ENCODE peak calls at places on chromosome 19, in seven cellular contexts. K is left ventricle myocardium inferior; W is Karpas-422; M is psoas muscle; E is cardiac muscle cell; G is neuronal stem cell; Q is CD4-positive, alpha-beta memory T cell. S is an unnamed sample. For H3K4me1, the result is how much of the 10 kb centered on the place peaks cover.

GRCh38 chr19:36225219-36225892 is 10.4 kb downstream of the ZNF146 start:
- DNase-seq in E (peak), W (no peak), M (no peak), K (no peak), G (no peak), Q (no peak), S (no peak)

GRCh38 chr19:4730740-4731171 is 7.1 kb upstream of the DPP9 start:
- DNase-seq in E (no peak), M (no peak), G (no peak), W (peak), K (no peak), Q (peak), S (peak)

GRCh38 chr19:40721936-40722661 is 5.2 kb downstream of the ITPKC start:
- DNase-seq in G (no peak), K (no peak), E (no peak), W (no peak), M (no peak), Q (no peak), S (no peak)

GRCh38 chr19:5271145-5271544 is 69.5 kb downstream of the PTPRS start:
- DNase-seq in W (peak), M (no peak), K (no peak), G (no peak), E (no peak), Q (no peak), S (no peak)

GRCh38 chr19:4993683-4994082 is 24.8 kb downstream of the KDM4B start:
- DNase-seq in K (no peak), G (no peak), W (no peak), E (no peak), Q (no peak), M (no peak), S (no peak)

GRCh38 chr19:12330340-12330739 is 3.1 kb downstream of the ZNF563 start:
- DNase-seq in G (no peak), K (no peak), W (no peak), E (no peak), M (no peak), Q (no peak), S (no peak)

GRCh38 chr19:6740589-6741348 is 1.3 kb downstream of the TRIP10 start:
- DNase-seq in W (peak), Q (peak), K (peak), G (peak), E (peak), M (peak), S (no peak)

GRCh38 chr19:6045108-6045507 is 65.2 kb downstream of the RFX2 start:
- DNase-seq in M (no peak), E (no peak), Q (peak), K (no peak), W (no peak), G (no peak), S (no peak)

GRCh38 chr19:19109601-19110000 is 28.7 kb downstream of the TMEM161A start:
- DNase-seq in K (no peak), G (no peak), W (no peak), Q (no peak), E (peak), M (no peak), S (no peak)

GRCh38 chr19:38564981-38565685 is 52.6 kb downstream of the MAP4K1 start:
- DNase-seq in Q (no peak), W (peak), K (no peak), E (peak), M (peak), G (no peak), S (no peak)

GRCh38 chr19:19710506-19710905 is 22.4 kb downstream of the ZNF14 start:
- DNase-seq in W (peak), M (no peak), E (no peak), K (no peak), G (no peak), Q (no peak), S (no peak)

GRCh38 chr19:55536951-55537740 is at the start of gene SBK2:
- DNase-seq in E (no peak), W (no peak), M (no peak), Q (no peak), K (no peak), G (peak), S (no peak)

GRCh38 chr19:4879041-4879440 is 11.6 kb upstream of the PLIN3 start:
- DNase-seq in M (peak), Q (no peak), K (no peak), W (no peak), E (no peak), G (no peak), S (no peak)

GRCh38 chr19:54480048-54480447 is 7.0 kb upstream of the CDC42EP5 start:
- DNase-seq in G (no peak), M (no peak), K (no peak), W (no peak), E (no peak), Q (no peak), S (no peak)

GRCh38 chr19:54158812-54159351 is 639 bp downstream of the LENG1 start:
- DNase-seq in E (peak), G (no peak), K (no peak), W (peak), Q (peak), M (no peak), S (no peak)

GRCh38 chr19:33268162-33268991 is 34.0 kb downstream of the CEBPA start:
- DNase-seq in W (no peak), E (no peak), G (no peak), K (no peak), M (peak), Q (no peak), S (no peak)

GRCh38 chr19:18738961-18739690 is 52.0 kb downstream of the COMP start:
- DNase-seq in W (no peak), E (no peak), Q (no peak), K (no peak), G (no peak), M (no peak), S (no peak)

GRCh38 chr19:52600639-52601024 is 30.5 kb downstream of the ZNF701 start:
- DNase-seq in K (no peak), W (peak), M (peak), Q (peak), G (no peak), E (no peak), S (peak)

GRCh38 chr19:52923782-52924593 is 760 bp upstream of the ZNF888 start:
- DNase-seq in W (no peak), G (no peak), Q (no peak), K (peak), M (peak), E (peak), S (no peak)

GRCh38 chr19:48683349-48683748 is 10.5 kb upstream of the NTN5 start:
- DNase-seq in E (peak), M (peak), K (peak), G (no peak), Q (no peak), W (no peak), S (no peak)

GRCh38 chr19:29216021-29216420 is 3.1 kb upstream of the UQCRFS1 start:
- DNase-seq in W (no peak), M (no peak), G (no peak), E (no peak), K (no peak), Q (no peak), S (no peak)

GRCh38 chr19:14089412-14089661 is 1.2 kb downstream of the SAMD1 start:
- DNase-seq in K (no peak), M (no peak), Q (no peak), G (no peak), W (peak), E (peak), S (no peak)

GRCh38 chr19:55613396-55613795 is 7.9 kb downstream of the ZNF865 start:
- DNase-seq in W (no peak), G (no peak), M (no peak), K (no peak), E (no peak), Q (peak), S (no peak)

GRCh38 chr19:53519431-53519830 is 18.5 kb upstream of the ZNF331 start:
- DNase-seq in W (no peak), K (no peak), Q (no peak), E (no peak), G (no peak), M (no peak), S (no peak)

GRCh38 chr19:29873024-29873800 is 61.4 kb downstream of the CCNE1 start:
- DNase-seq in G (peak), E (peak), K (peak), W (peak), Q (no peak), M (peak), S (peak)

GRCh38 chr19:9720541-9720940 is 45.6 kb upstream of the ZNF562 start:
- DNase-seq in G (peak), M (no peak), W (no peak), E (no peak), Q (no peak), K (no peak), S (no peak)

GRCh38 chr19:17794731-17795494 is at the start of gene B3GNT3:
- DNase-seq in G (no peak), Q (no peak), W (no peak), E (peak), M (no peak), K (peak), S (peak)

DNA sequence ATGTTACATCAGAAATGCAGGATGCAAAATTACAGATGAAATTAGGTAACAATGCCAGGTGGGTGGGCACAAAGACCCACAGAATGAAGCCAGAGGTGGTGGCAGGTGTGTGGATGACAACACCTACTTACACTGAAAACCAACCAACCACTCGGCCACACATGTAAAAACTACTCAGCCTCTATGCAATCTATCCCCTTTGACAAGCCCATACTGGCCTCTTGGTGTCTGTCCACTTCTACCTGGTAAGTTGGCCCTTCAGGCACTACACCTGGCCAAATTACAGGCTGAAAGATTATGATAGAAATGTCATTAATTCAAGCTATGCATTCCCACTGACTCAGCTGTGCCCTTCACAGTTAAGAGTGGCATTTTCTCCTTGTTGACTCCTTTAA is 50.0 kb downstream of the BRD4 start:
- DNase-seq in E (no peak), W (no peak), M (no peak), Q (no peak), K (no peak), G (no peak), S (no peak)
- H3K4me1 ChIP-seq in E (half or more), W (half or more), M (half or more), Q (half or more), K (half or more), G (under half), S (half or more)

DNA sequence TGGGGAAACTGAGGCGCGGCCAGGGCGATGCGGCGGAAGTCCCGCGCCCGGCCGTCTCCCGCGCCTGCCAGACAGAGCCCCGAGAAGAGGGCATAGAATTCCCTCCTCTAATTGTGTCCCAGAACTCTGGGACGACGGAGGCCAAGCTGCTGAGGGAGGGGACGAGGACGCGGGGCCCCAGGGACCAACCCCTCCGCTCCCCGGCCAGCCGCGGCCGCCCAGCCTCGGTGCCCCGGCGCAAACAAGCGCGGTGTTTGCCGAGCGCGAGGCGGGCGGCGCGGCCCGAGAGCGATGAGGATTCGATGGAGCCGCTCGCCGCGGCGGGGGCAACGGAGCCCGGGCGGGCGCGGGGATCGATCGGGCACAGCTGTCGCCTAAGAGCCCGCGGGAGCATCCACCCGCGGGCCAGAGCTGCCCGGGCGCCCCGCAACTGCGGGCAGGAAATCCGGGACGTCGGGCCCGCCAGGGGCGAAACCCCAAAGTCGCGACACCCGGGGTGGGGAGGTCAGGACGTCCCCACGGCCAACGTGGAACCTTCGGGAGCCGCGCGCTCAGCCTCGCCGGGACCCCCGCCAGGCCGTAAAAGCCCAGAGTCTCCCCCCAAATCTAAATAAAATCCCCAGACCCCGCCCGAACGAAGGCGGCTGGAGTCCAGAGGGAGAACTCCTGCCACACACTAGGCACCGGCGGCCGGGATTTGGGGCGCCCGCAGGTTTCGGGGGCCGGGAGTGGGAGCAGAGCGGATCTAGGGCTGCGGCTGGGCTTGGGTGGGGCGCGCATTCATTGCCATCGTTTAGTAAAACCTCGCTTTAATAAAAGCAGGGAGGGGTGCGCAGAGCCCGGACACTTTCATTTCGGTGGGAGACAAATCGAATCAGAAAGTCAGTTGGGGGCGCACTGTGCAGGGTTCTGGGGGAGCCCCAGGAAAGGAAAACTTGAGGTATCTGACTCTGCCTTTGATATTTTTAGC is 3.6 kb upstream of the ONECUT3 start:
- DNase-seq in Q (peak), G (no peak), W (no peak), K (no peak), E (no peak), M (no peak), S (no peak)
- H3K4me3 ChIP-seq in Q (no peak), G (no peak), W (no peak), K (peak), E (no peak), M (peak), S (no peak)

GRCh38 chr19:1264801-1265610 is 4.1 kb upstream of the CIRBP start:
- DNase-seq in E (peak), Q (no peak), G (no peak), K (peak), W (peak), M (peak), S (no peak)
- H3K4me1 ChIP-seq in E (half or more), Q (half or more), G (half or more), K (half or more), W (half or more), M (under half), S (under half)

DNA sequence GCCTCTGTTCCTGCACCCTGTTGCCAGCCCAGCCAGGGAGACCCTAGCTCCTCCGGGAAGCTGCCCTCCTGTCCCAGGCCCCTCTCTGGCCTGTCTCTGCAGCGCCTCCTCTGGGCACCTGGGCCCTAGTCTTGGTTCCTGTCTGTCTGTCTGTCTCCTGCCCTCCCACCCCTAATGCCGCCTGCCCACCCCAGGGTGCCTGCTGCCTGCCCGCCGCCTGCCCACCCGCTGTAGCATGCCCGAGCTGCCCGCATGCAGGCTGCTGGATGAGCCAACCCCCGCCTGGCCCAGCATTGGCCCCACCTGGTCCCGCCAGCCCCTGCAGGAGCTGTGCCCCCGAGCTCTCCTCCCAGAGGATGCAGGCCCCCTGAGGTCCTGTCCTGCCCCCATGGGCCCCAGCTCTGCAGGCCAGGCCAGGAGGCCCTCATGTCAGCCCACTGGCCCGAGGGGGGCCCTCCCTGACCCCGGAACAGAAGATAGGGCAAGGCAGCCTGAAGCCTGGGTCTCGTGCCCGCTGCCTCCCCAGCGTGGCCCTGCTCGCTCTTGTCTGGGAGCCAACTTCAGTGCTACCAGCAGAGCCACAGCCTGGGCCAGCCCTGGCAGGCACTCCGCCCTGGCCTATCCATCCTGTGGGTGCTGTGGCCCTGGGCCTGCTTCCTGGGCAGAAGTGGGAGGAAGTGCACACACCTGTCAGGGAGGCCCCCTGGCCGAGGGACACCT is 5.2 kb downstream of the MAP2K7 start:
- DNase-seq in W (no peak), Q (no peak), K (no peak), M (no peak), E (no peak), G (no peak), S (no peak)
- H3K4me3 ChIP-seq in W (no peak), Q (no peak), K (no peak), M (no peak), E (no peak), G (no peak), S (no peak)

GRCh38 chr19:15331419-15332310 is 674 bp downstream of the BRD4 start:
- DNase-seq in Q (peak), E (peak), K (peak), M (peak), W (peak), G (peak), S (peak)

GRCh38 chr19:15324791-15325519 is 7.4 kb downstream of the BRD4 start:
- DNase-seq in G (no peak), W (no peak), K (no peak), Q (no peak), M (no peak), E (no peak), S (no peak)

GRCh38 chr19:15332311-15332996 is at the start of gene BRD4:
- DNase-seq in G (peak), M (peak), Q (peak), E (peak), K (peak), W (peak), S (peak)

GRCh38 chr19:15328312-15328711 is 4.0 kb downstream of the BRD4 start:
- DNase-seq in K (no peak), M (no peak), Q (no peak), G (no peak), W (no peak), E (no peak), S (no peak)

DNA sequence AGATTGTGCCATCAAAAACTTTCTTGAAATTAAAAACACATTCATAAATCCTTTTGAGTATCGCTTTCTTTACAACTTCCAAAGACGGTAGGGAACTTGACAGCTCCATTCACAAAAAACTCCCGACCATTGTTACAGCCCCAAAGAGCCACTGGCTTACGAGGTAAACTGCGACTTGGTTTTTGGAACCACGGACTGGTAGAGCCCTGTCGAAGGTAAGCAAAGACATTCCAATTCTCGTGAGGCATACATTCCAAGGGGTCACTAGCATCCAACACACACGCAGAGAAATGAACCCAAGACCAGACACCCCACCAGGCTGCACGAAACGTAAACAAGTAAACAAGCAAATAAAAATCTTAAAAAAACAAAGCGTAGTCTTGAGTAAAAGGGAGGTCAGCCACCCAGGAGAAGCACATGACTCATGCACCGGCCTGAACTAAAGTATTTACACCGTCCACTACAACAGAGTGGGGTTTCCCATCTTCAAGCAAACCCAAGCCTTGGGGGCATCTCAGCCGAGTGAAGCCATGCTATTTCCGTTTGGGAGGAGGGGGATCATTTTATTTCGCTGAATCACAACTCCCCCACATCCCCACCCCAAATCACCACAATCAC is 1.4 kb downstream of the BRD4 start:
- DNase-seq in K (no peak), M (no peak), G (peak), E (peak), Q (peak), W (no peak), S (no peak)
- H3K4me1 ChIP-seq in K (half or more), M (half or more), G (under half), E (under half), Q (half or more), W (half or more), S (under half)

GRCh38 chr19:47022140-47022536 is 2.5 kb downstream of the NPAS1 start:
- DNase-seq in G (no peak), Q (no peak), M (no peak), W (no peak), E (no peak), K (no peak), S (no peak)

GRCh38 chr19:47019431-47020041 is at the start of gene NPAS1:
- DNase-seq in Q (no peak), M (no peak), K (no peak), W (no peak), E (no peak), G (no peak), S (no peak)

GRCh38 chr19:47021536-47022139 is 2.0 kb downstream of the NPAS1 start:
- DNase-seq in W (no peak), E (no peak), K (no peak), Q (no peak), G (no peak), M (no peak), S (no peak)

GRCh38 chr19:47020132-47020805 is 632 bp downstream of the NPAS1 start:
- DNase-seq in M (no peak), Q (no peak), G (no peak), E (no peak), K (no peak), W (no peak), S (no peak)

DNA sequence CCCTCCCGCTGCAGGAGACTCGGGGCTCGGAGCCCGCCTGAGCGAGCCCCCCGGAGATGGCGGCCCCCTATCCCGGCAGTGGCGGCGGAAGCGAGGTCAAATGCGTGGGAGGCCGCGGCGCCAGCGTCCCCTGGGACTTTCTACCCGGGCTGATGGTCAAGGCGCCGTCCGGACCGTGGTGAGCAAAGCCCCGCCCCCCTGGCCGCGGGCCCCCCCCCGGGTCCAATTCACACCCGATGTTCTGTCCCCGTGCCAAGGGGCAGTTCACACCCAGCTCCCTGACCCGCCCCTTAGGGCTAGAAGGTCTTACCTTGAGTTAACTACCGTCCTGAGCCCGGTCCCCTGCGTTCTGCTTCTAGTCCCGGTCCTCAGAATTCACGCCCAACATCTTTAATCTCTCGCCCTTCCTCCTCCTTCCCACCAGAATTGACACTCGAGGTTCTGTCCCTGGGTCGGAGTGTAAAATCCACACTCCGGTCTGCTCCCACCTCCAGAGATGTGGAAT is 1.4 kb downstream of the NPAS1 start:
- DNase-seq in K (no peak), E (peak), Q (no peak), W (no peak), G (no peak), M (no peak), S (no peak)
- H3K4me3 ChIP-seq in K (peak), E (peak), Q (no peak), W (no peak), G (peak), M (peak), S (no peak)